ENCODE peak calls at places on chromosomes 4 and X, in nine cellular contexts. One of them, this sample, is unnamed.

GRCh38 chr4:25805255-25805860 is 57.4 kb downstream of the SEL1L3 start:
- DNase-seq in stimulated activated naive B cell treated with anti-CD40 and anti-IgM and Interleukin-4, amounts not matched to agents 10 μg/mL and 1 μg/mL and 100 μg/mL, for 72 hours: no peak
- DNase-seq in MM.1S: no peak
- DNase-seq in Peyer's patch: no peak
- DNase-seq in hypothalamus: no peak
- DNase-seq in stimulated activated CD8-positive, alpha-beta memory T cell treated with anti-CD3 and anti-CD28 coated beads, Interleukin-12 subunit alpha, Interleukin-12 subunit beta, amount 100 ng/mL, for 4 hours: no peak
- DNase-seq in activated T-helper 1 cell treated with anti-CD3 and anti-CD28 coated beads, Interleukin-2, amount 50 U/mL, for 16 hours: no peak
- DNase-seq in C1 segment of cervical spinal cord: no peak
- DNase-seq in HCT116: no peak
- DNase-seq in this sample: no peak

GRCh38 chr4:20086768-20087167 is 164.9 kb upstream of the SLIT2 start:
- DNase-seq in stimulated activated naive B cell treated with anti-CD40 and anti-IgM and Interleukin-4, amounts not matched to agents 10 μg/mL and 1 μg/mL and 100 μg/mL, for 72 hours: no peak
- DNase-seq in MM.1S: no peak
- DNase-seq in Peyer's patch: no peak
- DNase-seq in hypothalamus: no peak
- DNase-seq in stimulated activated CD8-positive, alpha-beta memory T cell treated with anti-CD3 and anti-CD28 coated beads, Interleukin-12 subunit alpha, Interleukin-12 subunit beta, amount 100 ng/mL, for 4 hours: no peak
- DNase-seq in activated T-helper 1 cell treated with anti-CD3 and anti-CD28 coated beads, Interleukin-2, amount 50 U/mL, for 16 hours: no peak
- DNase-seq in C1 segment of cervical spinal cord: no peak
- DNase-seq in HCT116: no peak
- DNase-seq in this sample: no peak

GRCh38 chr4:92387459-92388069 is 83.8 kb downstream of the GRID2 start:
- DNase-seq in stimulated activated naive B cell treated with anti-CD40 and anti-IgM and Interleukin-4, amounts not matched to agents 10 μg/mL and 1 μg/mL and 100 μg/mL, for 72 hours: no peak
- DNase-seq in MM.1S: peak; percentile 31
- DNase-seq in Peyer's patch: no peak
- DNase-seq in hypothalamus: no peak
- DNase-seq in stimulated activated CD8-positive, alpha-beta memory T cell treated with anti-CD3 and anti-CD28 coated beads, Interleukin-12 subunit alpha, Interleukin-12 subunit beta, amount 100 ng/mL, for 4 hours: no peak
- DNase-seq in activated T-helper 1 cell treated with anti-CD3 and anti-CD28 coated beads, Interleukin-2, amount 50 U/mL, for 16 hours: no peak
- DNase-seq in C1 segment of cervical spinal cord: no peak
- DNase-seq in HCT116: peak; percentile 68
- DNase-seq in this sample: no peak

GRCh38 chr4:159937595-159937994 is 834.7 kb downstream of the RAPGEF2 start:
- DNase-seq in stimulated activated naive B cell treated with anti-CD40 and anti-IgM and Interleukin-4, amounts not matched to agents 10 μg/mL and 1 μg/mL and 100 μg/mL, for 72 hours: no peak
- DNase-seq in MM.1S: no peak
- DNase-seq in Peyer's patch: no peak
- DNase-seq in hypothalamus: no peak
- DNase-seq in stimulated activated CD8-positive, alpha-beta memory T cell treated with anti-CD3 and anti-CD28 coated beads, Interleukin-12 subunit alpha, Interleukin-12 subunit beta, amount 100 ng/mL, for 4 hours: no peak
- DNase-seq in activated T-helper 1 cell treated with anti-CD3 and anti-CD28 coated beads, Interleukin-2, amount 50 U/mL, for 16 hours: no peak
- DNase-seq in C1 segment of cervical spinal cord: no peak
- DNase-seq in HCT116: no peak
- DNase-seq in this sample: no peak

GRCh38 chrX:15050395-15050794 is 177.2 kb downstream of the MOSPD2 start:
- DNase-seq in stimulated activated naive B cell treated with anti-CD40 and anti-IgM and Interleukin-4, amounts not matched to agents 10 μg/mL and 1 μg/mL and 100 μg/mL, for 72 hours: no peak
- DNase-seq in MM.1S: no peak
- DNase-seq in Peyer's patch: no peak
- DNase-seq in hypothalamus: no peak
- DNase-seq in stimulated activated CD8-positive, alpha-beta memory T cell treated with anti-CD3 and anti-CD28 coated beads, Interleukin-12 subunit alpha, Interleukin-12 subunit beta, amount 100 ng/mL, for 4 hours: no peak
- DNase-seq in activated T-helper 1 cell treated with anti-CD3 and anti-CD28 coated beads, Interleukin-2, amount 50 U/mL, for 16 hours: no peak
- DNase-seq in C1 segment of cervical spinal cord: no peak
- DNase-seq in HCT116: no peak
- DNase-seq in this sample: no peak

GRCh38 chr4:48491514-48492176 is 1.6 kb downstream of the ZAR1 start:
- DNase-seq in stimulated activated naive B cell treated with anti-CD40 and anti-IgM and Interleukin-4, amounts not matched to agents 10 μg/mL and 1 μg/mL and 100 μg/mL, for 72 hours: no peak
- DNase-seq in MM.1S: no peak
- DNase-seq in Peyer's patch: no peak
- DNase-seq in hypothalamus: no peak
- DNase-seq in stimulated activated CD8-positive, alpha-beta memory T cell treated with anti-CD3 and anti-CD28 coated beads, Interleukin-12 subunit alpha, Interleukin-12 subunit beta, amount 100 ng/mL, for 4 hours: no peak
- DNase-seq in activated T-helper 1 cell treated with anti-CD3 and anti-CD28 coated beads, Interleukin-2, amount 50 U/mL, for 16 hours: no peak
- DNase-seq in C1 segment of cervical spinal cord: no peak
- DNase-seq in HCT116: no peak
- DNase-seq in this sample: no peak

GRCh38 chr4:43224591-43224990 is 332.1 kb downstream of the GRXCR1 start:
- DNase-seq in stimulated activated naive B cell treated with anti-CD40 and anti-IgM and Interleukin-4, amounts not matched to agents 10 μg/mL and 1 μg/mL and 100 μg/mL, for 72 hours: no peak
- DNase-seq in MM.1S: no peak
- DNase-seq in Peyer's patch: no peak
- DNase-seq in hypothalamus: no peak
- DNase-seq in stimulated activated CD8-positive, alpha-beta memory T cell treated with anti-CD3 and anti-CD28 coated beads, Interleukin-12 subunit alpha, Interleukin-12 subunit beta, amount 100 ng/mL, for 4 hours: no peak
- DNase-seq in activated T-helper 1 cell treated with anti-CD3 and anti-CD28 coated beads, Interleukin-2, amount 50 U/mL, for 16 hours: no peak
- DNase-seq in C1 segment of cervical spinal cord: no peak
- DNase-seq in HCT116: no peak
- DNase-seq in this sample: no peak

GRCh38 chrX:70410921-70411320 is 12.2 kb upstream of the GDPD2 start:
- DNase-seq in stimulated activated naive B cell treated with anti-CD40 and anti-IgM and Interleukin-4, amounts not matched to agents 10 μg/mL and 1 μg/mL and 100 μg/mL, for 72 hours: no peak
- DNase-seq in MM.1S: no peak
- DNase-seq in Peyer's patch: no peak
- DNase-seq in hypothalamus: no peak
- DNase-seq in stimulated activated CD8-positive, alpha-beta memory T cell treated with anti-CD3 and anti-CD28 coated beads, Interleukin-12 subunit alpha, Interleukin-12 subunit beta, amount 100 ng/mL, for 4 hours: no peak
- DNase-seq in activated T-helper 1 cell treated with anti-CD3 and anti-CD28 coated beads, Interleukin-2, amount 50 U/mL, for 16 hours: no peak
- DNase-seq in C1 segment of cervical spinal cord: no peak
- DNase-seq in HCT116: no peak
- DNase-seq in this sample: no peak

GRCh38 chr4:48065587-48066052 is 49.0 kb downstream of the NIPAL1 start:
- DNase-seq in stimulated activated naive B cell treated with anti-CD40 and anti-IgM and Interleukin-4, amounts not matched to agents 10 μg/mL and 1 μg/mL and 100 μg/mL, for 72 hours: peak; percentile 19
- DNase-seq in MM.1S: no peak
- DNase-seq in Peyer's patch: no peak
- DNase-seq in hypothalamus: no peak
- DNase-seq in stimulated activated CD8-positive, alpha-beta memory T cell treated with anti-CD3 and anti-CD28 coated beads, Interleukin-12 subunit alpha, Interleukin-12 subunit beta, amount 100 ng/mL, for 4 hours: no peak
- DNase-seq in activated T-helper 1 cell treated with anti-CD3 and anti-CD28 coated beads, Interleukin-2, amount 50 U/mL, for 16 hours: no peak
- DNase-seq in C1 segment of cervical spinal cord: no peak
- DNase-seq in HCT116: no peak
- DNase-seq in this sample: no peak

This sample was measured in GM04503.